ENCODE peak calls at places on chromosomes 5 and 9, in four cellular contexts. M is WERI-Rb-1, C is kidney, I is left ventricle myocardium inferior. Q is an unnamed sample.

GRCh38 chr9:5499889-5500398 is 10.4 kb upstream of the PDCD1LG2 start:
- DNase-seq in I (no peak), C (no peak), M (no peak), Q (peak; percentile 56)

GRCh38 chr5:141832131-141832530 is 46.1 kb downstream of the PCDH1 start:
- DNase-seq in M (no peak), C (no peak), I (no peak), Q (no peak)

GRCh38 chr9:79609468-79610018 is 37.8 kb downstream of the TLE4 start:
- DNase-seq in M (no peak), C (no peak), I (no peak), Q (no peak)

GRCh38 chr5:60972225-60972624 is 27.2 kb downstream of the NDUFAF2 start:
- DNase-seq in I (no peak), M (no peak), C (no peak), Q (no peak)

GRCh38 chr5:139849942-139850341 is 54.3 kb downstream of the PSD2 start:
- DNase-seq in C (no peak), I (no peak), M (no peak), Q (no peak)

GRCh38 chr9:94979904-94980507 is 253.5 kb downstream of the AOPEP start:
- DNase-seq in C (no peak), I (no peak), M (no peak), Q (no peak)

GRCh38 chr5:31273161-31273560 is 79.7 kb downstream of the CDH6 start:
- DNase-seq in C (no peak), I (no peak), M (no peak), Q (peak; percentile 54)

GRCh38 chr9:1722404-1722803 is 292.7 kb upstream of the SMARCA2 start:
- DNase-seq in M (no peak), C (no peak), I (no peak), Q (no peak)

DNA sequence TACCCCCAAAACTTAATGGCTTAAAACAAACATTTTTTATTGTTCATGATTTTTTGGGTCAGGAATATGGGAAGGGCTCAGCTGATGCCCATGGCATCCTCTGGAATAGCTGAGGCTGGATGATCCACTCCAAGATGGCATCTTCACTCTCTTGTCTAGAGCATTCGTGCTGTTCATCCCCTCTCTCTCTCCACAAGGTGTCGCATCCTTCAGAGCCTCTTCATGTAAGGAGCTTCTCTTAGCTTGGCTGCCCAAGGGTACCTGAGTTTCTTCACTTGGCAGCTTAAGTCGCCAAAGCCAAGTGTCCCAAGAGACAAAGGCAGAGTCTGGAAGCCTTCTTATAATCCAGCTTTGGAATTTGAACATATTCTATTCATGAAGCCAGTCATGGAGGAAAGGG is 294.7 kb downstream of the CHSY3 start:
- DNase-seq in C (no peak), I (no peak), M (peak; percentile 12), Q (peak; percentile 32)
- TF ChIP-seq CTCF in C (no peak), I (no peak), M (peak; percentile 28), Q (peak; percentile 24)

GRCh38 chr5:58122157-58122556 is 337.7 kb downstream of the PLK2 start:
- DNase-seq in I (no peak), C (no peak), M (no peak), Q (no peak)
- H3K4me3 ChIP-seq in I (no peak overlapping the region), C (no peak overlapping the region), M (no peak overlapping the region), Q (no peak overlapping the region)

DNA sequence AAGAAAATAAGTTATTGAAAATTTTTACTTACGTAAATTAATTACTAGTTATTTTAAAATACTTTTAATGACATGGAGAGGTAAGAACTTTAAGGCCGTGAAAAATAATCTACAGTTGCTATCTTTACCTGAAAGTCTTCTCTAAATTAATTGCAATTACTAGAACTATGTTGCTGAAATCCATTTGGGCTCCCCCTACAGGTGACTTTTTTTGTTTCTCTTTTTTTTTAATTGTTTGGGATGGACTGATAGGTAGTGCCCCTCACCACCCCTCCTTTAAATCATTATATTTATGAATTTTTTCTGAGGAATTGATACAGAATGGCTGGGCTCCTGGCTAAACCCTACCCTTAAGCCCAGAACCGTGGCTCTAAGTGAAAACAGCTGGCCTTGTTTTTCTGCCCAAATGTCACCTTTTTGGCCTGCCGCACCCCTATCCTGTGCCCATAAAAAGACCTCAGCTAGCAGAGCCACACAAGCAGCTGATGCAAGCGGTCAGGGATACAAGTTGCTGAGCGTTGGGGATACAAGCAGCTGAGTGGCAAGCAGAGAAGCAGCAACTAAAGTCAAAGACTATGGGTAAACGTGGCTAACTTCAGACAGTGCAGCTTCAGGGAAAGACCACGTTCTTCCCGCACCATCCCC is 315.2 kb upstream of the ACO1 start:
- DNase-seq in C (no peak), I (no peak), M (no peak), Q (no peak)
- TF ChIP-seq CTCF in C (no peak), I (no peak), M (no peak), Q (no peak)

GRCh38 chr5:123089971-123090640 is 1.1 kb downstream of the PRDM6 start:
- DNase-seq in I (peak; percentile 20), C (no peak), M (peak; percentile 35), Q (peak; percentile 25)
- H3K4me3 ChIP-seq in I (peak overlapping the region; percentile 77), C (peak overlapping the region; percentile 66), M (peak overlapping the region; percentile 43), Q (peak overlapping the region; percentile 90)

GRCh38 chr5:89260254-89260653 is 377.3 kb upstream of the MEF2C start:
- DNase-seq in C (no peak), M (no peak), I (no peak), Q (peak; percentile 58)
- TF ChIP-seq CTCF in C (no peak), M (no peak), I (no peak), Q (peak; percentile 25)

GRCh38 chr9:127779136-127779981 is 893 bp upstream of the SH2D3C start:
- DNase-seq in I (no peak), M (no peak), C (no peak), Q (peak; percentile 40)

GRCh38 chr9:127778280-127779135 is at the start of gene SH2D3C:
- DNase-seq in I (peak; percentile 67), M (no peak), C (no peak), Q (no peak)

GRCh38 chr9:127777368-127777960 is 1.0 kb downstream of the SH2D3C start:
- DNase-seq in C (no peak), M (no peak), I (no peak), Q (no peak)

GRCh38 chr9:127776195-127776918 is 2.1 kb downstream of the SH2D3C start:
- DNase-seq in I (no peak), M (peak; percentile 55), C (no peak), Q (no peak)

GRCh38 chr9:127776919-127777280 is 1.6 kb downstream of the SH2D3C start:
- DNase-seq in C (no peak), I (no peak), M (no peak), Q (no peak)
- H3K4me3 ChIP-seq in C (no peak overlapping the region), I (peak overlapping the region; percentile 52), M (no peak overlapping the region), Q (no peak overlapping the region)

GRCh38 chr9:10479172-10479571 is 133.6 kb downstream of the PTPRD start:
- DNase-seq in C (no peak), M (no peak), I (no peak), Q (no peak)
- TF ChIP-seq CTCF in C (no peak), M (peak; percentile 26), I (no peak), Q (peak; percentile 31)

GRCh38 chr5:149186506-149186905 is 45.2 kb downstream of the ABLIM3 start:
- DNase-seq in I (no peak), M (no peak), C (no peak), Q (no peak)

GRCh38 chr5:149185067-149185466 is 43.8 kb downstream of the ABLIM3 start:
- DNase-seq in M (no peak), C (no peak), I (no peak), Q (no peak)

GRCh38 chr5:149188383-149188782 is 47.1 kb downstream of the ABLIM3 start:
- DNase-seq in C (no peak), I (no peak), M (no peak), Q (no peak)
- H3K4me3 ChIP-seq in C (no peak overlapping the region), I (no peak overlapping the region), M (no peak overlapping the region), Q (no peak overlapping the region)

GRCh38 chr5:15499528-15500325 is at the start of gene FBXL7:
- DNase-seq in C (peak; percentile 90), M (peak; percentile 87), I (peak; percentile 85), Q (peak; percentile 74)
- TF ChIP-seq CTCF in C (no peak), M (peak; percentile 37), I (peak; percentile 41), Q (peak; percentile 13)

DNA sequence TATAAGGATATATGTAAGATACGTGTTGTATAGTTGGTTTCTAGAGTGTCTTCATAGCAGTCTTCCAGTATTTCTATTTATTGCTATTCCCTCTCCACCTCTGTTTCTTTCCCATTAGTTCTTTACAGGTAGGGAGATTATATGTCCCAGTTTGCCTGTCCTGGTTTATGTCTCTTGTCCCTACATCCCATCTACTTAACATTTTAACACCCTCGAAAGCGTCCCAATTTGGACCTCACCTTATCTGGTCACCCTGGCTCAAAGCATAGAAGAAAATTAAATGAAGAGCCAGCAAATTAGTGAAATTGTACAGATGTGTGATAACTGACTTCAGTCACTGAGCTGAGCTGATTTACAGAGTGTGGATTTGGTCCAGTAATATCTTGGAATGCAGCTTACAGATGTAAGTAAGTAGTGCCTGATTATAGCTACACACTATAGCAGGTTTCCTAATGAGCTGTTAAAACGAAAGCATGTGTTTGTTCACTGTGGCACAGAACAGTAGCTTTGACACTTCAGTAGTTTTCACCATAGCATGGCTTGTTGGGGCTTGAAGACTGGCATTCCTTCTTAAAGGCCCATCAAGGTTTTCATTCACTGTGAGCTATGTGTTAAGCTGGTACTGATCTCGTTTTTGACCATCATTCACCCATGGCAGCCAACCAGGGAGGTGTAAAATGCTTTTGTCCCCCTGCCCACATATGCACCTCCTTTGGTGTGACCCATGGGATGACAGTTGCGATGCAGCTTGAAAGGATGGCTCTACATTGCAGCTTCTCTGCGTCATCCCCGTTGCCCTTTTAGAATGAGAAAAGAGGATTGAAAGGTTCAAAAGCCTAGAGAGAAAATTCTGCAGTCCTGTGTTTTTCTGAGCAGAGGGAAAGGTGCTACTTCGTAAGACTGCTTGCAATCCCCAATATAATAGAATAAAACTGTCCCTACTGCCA is 192.1 kb upstream of the DMRT1 start:
- DNase-seq in C (no peak), M (no peak), I (no peak), Q (no peak)
- H3K4me3 ChIP-seq in C (no peak overlapping the region), M (no peak overlapping the region), I (peak overlapping the region; percentile 15), Q (no peak overlapping the region)